ENCODE peak calls at places on chromosomes 2 and 18, in nine cellular contexts. C is GM13976, F is AG04449, V is heart right ventricle, K is NCI-H774, J is cardiac muscle cell, T is erythroblast, H is H7, M is left ventricle myocardium superior. W is an unnamed sample.

GRCh38 chr2:42794271-42795046 is 2.1 kb upstream of the HAAO start:
- DNase-seq in F (no peak), T (no peak), H (peak), C (no peak), V (no peak), M (no peak), J (peak), K (no peak), W (peak)

GRCh38 chr2:73063909-73064875 is 7.3 kb downstream of the SFXN5 start:
- DNase-seq in J (peak), V (no peak), C (no peak), H (peak), F (peak), M (no peak), K (no peak), T (no peak), W (no peak)

GRCh38 chr18:524496-524895 is 24.0 kb upstream of the COLEC12 start:
- DNase-seq in H (no peak), M (no peak), F (peak), V (no peak), T (no peak), K (no peak), J (peak), C (no peak), W (no peak)

GRCh38 chr18:5628512-5629255 is 84.9 kb upstream of the EPB41L3 start:
- DNase-seq in K (no peak), H (peak), V (peak), T (no peak), C (peak), F (no peak), M (peak), J (peak), W (peak)

GRCh38 chr2:54646170-54646927 is 77.1 kb upstream of the EML6 start:
- DNase-seq in H (no peak), K (no peak), T (no peak), M (no peak), C (no peak), V (no peak), F (no peak), J (no peak), W (no peak)

GRCh38 chr18:22185723-22186386 is 16.5 kb downstream of the GATA6 start:
- DNase-seq in T (no peak), F (no peak), K (peak), C (no peak), J (no peak), M (no peak), V (no peak), H (no peak), W (peak)

GRCh38 chr2:221096651-221097567 is 475.2 kb downstream of the EPHA4 start:
- DNase-seq in C (no peak), T (no peak), H (no peak), J (no peak), F (no peak), V (no peak), M (no peak), K (no peak), W (no peak)

GRCh38 chr2:196205891-196206408 is 34.6 kb upstream of the STK17B start:
- DNase-seq in K (no peak), T (no peak), J (peak), V (no peak), C (no peak), F (peak), H (no peak), M (no peak), W (peak)

GRCh38 chr2:49459314-49459993 is 305.1 kb upstream of the FSHR start:
- DNase-seq in K (no peak), C (no peak), T (no peak), J (no peak), M (no peak), V (no peak), F (no peak), H (no peak), W (no peak)

GRCh38 chr2:158497486-158497885 is 40.7 kb downstream of the PKP4 start:
- DNase-seq in T (peak), H (no peak), V (no peak), C (no peak), F (no peak), K (no peak), J (no peak), M (no peak), W (no peak)